ENCODE peak calls at places on chromosomes 1 and 21, in five cellular contexts. W is spleen, T is M059J, E is cardiac fibroblast, R is mucosa of gallbladder. X is an unnamed sample.

GRCh38 chr1:230317823-230318819 is 108.0 kb downstream of the PGBD5 start:
- DNase-seq in E (no peak), T (peak; percentile 35), W (peak; percentile 58), R (peak; percentile 70), X (no peak)

GRCh38 chr1:217564833-217565232 is 66.1 kb downstream of the GPATCH2 start:
- DNase-seq in R (no peak), E (no peak), W (no peak), T (no peak), X (no peak)

GRCh38 chr1:27606708-27607238 is 2.8 kb upstream of the AHDC1 start:
- DNase-seq in W (no peak), E (peak; percentile 33), T (peak; percentile 76), R (no peak), X (no peak)

GRCh38 chr1:14853518-14853917 is 255.0 kb downstream of the KAZN start:
- DNase-seq in R (no peak), W (no peak), T (no peak), E (no peak), X (no peak)

GRCh38 chr1:22750671-22751016 is 40.0 kb downstream of the EPHB2 start:
- DNase-seq in R (no peak), T (no peak), E (no peak), W (no peak), X (no peak)

GRCh38 chr1:8011016-8011415 is 15.1 kb downstream of the ERRFI1 start:
- DNase-seq in W (no peak), T (no peak), R (no peak), E (peak; percentile 24), X (no peak)

GRCh38 chr21:34333150-34333739 is 30.6 kb upstream of the KCNE2 start:
- DNase-seq in E (no peak), R (no peak), T (peak; percentile 72), W (no peak), X (peak; percentile 24)

GRCh38 chr21:35648512-35648911 is 411.8 kb downstream of the SETD4 start:
- DNase-seq in R (no peak), W (no peak), E (no peak), T (peak; percentile 50), X (no peak)

GRCh38 chr1:50774759-50775351 is 185.2 kb downstream of the FAF1 start:
- DNase-seq in R (no peak), E (peak; percentile 78), W (no peak), T (peak; percentile 68), X (peak; percentile 69)

GRCh38 chr1:157862114-157863070 is 20.8 kb upstream of the CD5L start:
- DNase-seq in E (peak; percentile 9), R (no peak), T (peak; percentile 2), W (no peak), X (no peak)

GRCh38 chr1:229124471-229125198 is 146.3 kb upstream of the RAB4A start:
- DNase-seq in R (peak; percentile 78), W (no peak), T (no peak), E (no peak), X (peak; percentile 35)

GRCh38 chr1:247077768-247078314 is 770 bp downstream of the ZNF670 start:
- DNase-seq in W (no peak), E (peak; percentile 25), T (peak; percentile 32), R (no peak), X (no peak)

X was measured in Ammon's horn.